ENCODE peak calls at places on chromosomes 4 and X, in four cellular contexts. One of them, this sample, is unnamed.
A peak's percentile ranks its signal among the peaks of the same experiment; 100 is the strongest.

GRCh38 chr4:122252584-122252983 is 100.5 kb downstream of the BLTP1 start:
- DNase-seq in cardiac fibroblast: no peak
- DNase-seq in lower lobe of right lung: no peak
- DNase-seq in body of pancreas: no peak
- DNase-seq in this sample: no peak

GRCh38 chr4:1720163-1720983 is 750 bp downstream of the TMEM129 start:
- DNase-seq in lower lobe of right lung: peak; percentile 72
- DNase-seq in cardiac fibroblast: peak; percentile 49
- DNase-seq in body of pancreas: peak; percentile 54
- DNase-seq in this sample: no peak

GRCh38 chr4:138452823-138453222 is 210.7 kb upstream of the SLC7A11 start:
- DNase-seq in lower lobe of right lung: no peak
- DNase-seq in cardiac fibroblast: no peak
- DNase-seq in body of pancreas: no peak
- DNase-seq in this sample: no peak

GRCh38 chr4:15003441-15003890 is 1.2 kb downstream of the CPEB2 start:
- DNase-seq in body of pancreas: peak; percentile 68
- DNase-seq in lower lobe of right lung: peak; percentile 79
- DNase-seq in cardiac fibroblast: peak; percentile 52
- DNase-seq in this sample: no peak

GRCh38 chrX:97524997-97525396 is 641.3 kb downstream of the RPA4 start:
- DNase-seq in body of pancreas: no peak
- DNase-seq in cardiac fibroblast: no peak
- DNase-seq in lower lobe of right lung: no peak
- DNase-seq in this sample: no peak

GRCh38 chrX:13673016-13673415 is 15.9 kb upstream of the RAB9A start:
- DNase-seq in body of pancreas: no peak
- DNase-seq in cardiac fibroblast: no peak
- DNase-seq in lower lobe of right lung: no peak
- DNase-seq in this sample: no peak

GRCh38 chrX:109855501-109855900 is 122.4 kb upstream of the ACSL4 start:
- DNase-seq in cardiac fibroblast: no peak
- DNase-seq in body of pancreas: no peak
- DNase-seq in lower lobe of right lung: no peak
- DNase-seq in this sample: no peak

GRCh38 chrX:79065696-79066095 is 78.8 kb upstream of the GPR174 start:
- DNase-seq in lower lobe of right lung: no peak
- DNase-seq in cardiac fibroblast: no peak
- DNase-seq in body of pancreas: no peak
- DNase-seq in this sample: no peak

GRCh38 chr4:141077611-141078225 is 55.6 kb downstream of the RNF150 start:
- DNase-seq in lower lobe of right lung: no peak
- DNase-seq in body of pancreas: no peak
- DNase-seq in cardiac fibroblast: no peak
- DNase-seq in this sample: no peak

GRCh38 chr4:168614316-168615057 is 117.6 kb downstream of the PALLD start:
- DNase-seq in lower lobe of right lung: no peak
- DNase-seq in cardiac fibroblast: no peak
- DNase-seq in body of pancreas: no peak
- DNase-seq in this sample: no peak

GRCh38 chrX:19585370-19586082 is 70.2 kb upstream of the MAP3K15 start:
- DNase-seq in cardiac fibroblast: no peak
- DNase-seq in body of pancreas: no peak
- DNase-seq in lower lobe of right lung: no peak
- DNase-seq in this sample: no peak

GRCh38 chr4:71267244-71267643 is 71.6 kb upstream of the SLC4A4 start:
- DNase-seq in body of pancreas: no peak
- DNase-seq in lower lobe of right lung: no peak
- DNase-seq in cardiac fibroblast: no peak
- DNase-seq in this sample: no peak

GRCh38 chr4:140071806-140072205 is 82.2 kb downstream of the MAML3 start:
- DNase-seq in lower lobe of right lung: no peak
- DNase-seq in cardiac fibroblast: peak; percentile 94
- DNase-seq in body of pancreas: peak; percentile 60
- DNase-seq in this sample: peak; percentile 98

GRCh38 chr4:186483656-186484055 is 71.7 kb downstream of the MTNR1A start:
- DNase-seq in cardiac fibroblast: no peak
- DNase-seq in lower lobe of right lung: no peak
- DNase-seq in body of pancreas: no peak
- DNase-seq in this sample: no peak

GRCh38 chr4:147492761-147493160 is 11.9 kb downstream of the EDNRA start:
- DNase-seq in lower lobe of right lung: no peak
- DNase-seq in body of pancreas: no peak
- DNase-seq in cardiac fibroblast: peak; percentile 88
- DNase-seq in this sample: peak; percentile 92

GRCh38 chr4:55080174-55080865 is 45.1 kb downstream of the KDR start:
- DNase-seq in cardiac fibroblast: peak; percentile 46
- DNase-seq in lower lobe of right lung: no peak
- DNase-seq in body of pancreas: no peak
- DNase-seq in this sample: peak; percentile 54

GRCh38 chr4:10074076-10074766 is 42.4 kb downstream of the WDR1 start:
- DNase-seq in cardiac fibroblast: no peak
- DNase-seq in body of pancreas: no peak
- DNase-seq in lower lobe of right lung: no peak
- DNase-seq in this sample: no peak

GRCh38 chr4:182126567-182126966 is 116.6 kb upstream of the TENM3 start:
- DNase-seq in body of pancreas: no peak
- DNase-seq in cardiac fibroblast: no peak
- DNase-seq in lower lobe of right lung: no peak
- DNase-seq in this sample: no peak

GRCh38 chrX:55451990-55452824 is at the start of gene MAGEH1:
- DNase-seq in lower lobe of right lung: peak; percentile 87
- DNase-seq in body of pancreas: peak; percentile 85
- DNase-seq in cardiac fibroblast: peak; percentile 84
- DNase-seq in this sample: peak; percentile 53

GRCh38 chr4:182827981-182828677 is 89.1 kb downstream of the DCTD start:
- DNase-seq in body of pancreas: no peak
- DNase-seq in cardiac fibroblast: no peak
- DNase-seq in lower lobe of right lung: no peak
- DNase-seq in this sample: no peak

GRCh38 chrX:109918753-109919152 is 84.2 kb upstream of the TMEM164 start:
- DNase-seq in lower lobe of right lung: no peak
- DNase-seq in body of pancreas: no peak
- DNase-seq in cardiac fibroblast: no peak
- DNase-seq in this sample: no peak

DNA sequence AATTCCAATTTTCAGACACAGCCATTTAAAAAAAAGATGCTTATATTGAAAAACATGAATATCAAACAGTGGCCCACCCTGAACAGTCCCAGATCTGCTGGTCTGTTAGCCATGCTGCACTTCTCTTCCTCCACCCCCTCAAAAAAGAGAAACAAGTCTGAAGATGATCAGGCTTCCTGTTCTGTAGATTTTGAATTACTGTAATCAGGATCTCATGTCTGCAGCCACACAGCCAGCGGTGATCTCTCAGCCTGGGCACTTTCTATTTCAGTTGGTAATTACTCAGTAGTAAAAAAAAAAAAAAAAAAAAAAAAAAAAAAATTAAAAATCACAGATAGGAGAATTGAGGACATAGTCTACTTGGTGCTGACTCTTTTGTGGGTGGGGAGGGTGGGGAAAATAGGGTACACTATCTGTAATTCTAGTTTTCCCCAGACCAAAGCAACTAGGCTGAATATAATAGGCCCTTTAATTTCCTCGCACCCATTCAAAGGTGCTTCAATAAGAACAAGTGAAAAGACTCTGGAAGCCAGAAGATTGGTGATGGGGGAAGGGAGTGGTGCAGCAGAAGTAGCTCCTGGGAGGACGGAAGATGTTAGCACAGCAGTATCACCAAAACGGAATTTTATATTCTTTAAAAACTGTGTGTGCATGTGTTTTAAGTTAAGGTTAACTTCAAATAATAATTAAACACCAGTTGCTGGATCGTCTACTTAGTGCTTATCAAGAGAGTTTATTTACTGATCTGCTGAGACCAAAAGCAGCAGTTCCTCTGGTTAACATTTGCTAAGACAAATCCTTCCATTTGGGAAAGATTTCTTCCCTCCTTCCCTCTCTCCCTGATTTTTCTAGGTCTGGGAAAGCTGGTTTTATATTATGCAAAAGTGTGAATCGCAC is 47.1 kb downstream of the SPRY1 start:
- DNase-seq in cardiac fibroblast: peak; percentile 42
- DNase-seq in lower lobe of right lung: peak; percentile 55
- DNase-seq in body of pancreas: peak; percentile 43
- DNase-seq in this sample: no peak
- H3K4me3 ChIP-seq in cardiac fibroblast: no peak overlapping the region
- H3K4me3 ChIP-seq in lower lobe of right lung: peak overlapping the region; percentile 7
- H3K4me3 ChIP-seq in body of pancreas: no peak overlapping the region
- H3K4me3 ChIP-seq in this sample: no peak overlapping the region

GRCh38 chr4:87978656-87979055 is 3.1 kb downstream of the SPP1 start:
- DNase-seq in cardiac fibroblast: no peak
- DNase-seq in lower lobe of right lung: no peak
- DNase-seq in body of pancreas: no peak
- DNase-seq in this sample: no peak
- H3K4me3 ChIP-seq in cardiac fibroblast: no peak overlapping the region
- H3K4me3 ChIP-seq in lower lobe of right lung: no peak overlapping the region
- H3K4me3 ChIP-seq in body of pancreas: no peak overlapping the region
- H3K4me3 ChIP-seq in this sample: no peak overlapping the region

DNA sequence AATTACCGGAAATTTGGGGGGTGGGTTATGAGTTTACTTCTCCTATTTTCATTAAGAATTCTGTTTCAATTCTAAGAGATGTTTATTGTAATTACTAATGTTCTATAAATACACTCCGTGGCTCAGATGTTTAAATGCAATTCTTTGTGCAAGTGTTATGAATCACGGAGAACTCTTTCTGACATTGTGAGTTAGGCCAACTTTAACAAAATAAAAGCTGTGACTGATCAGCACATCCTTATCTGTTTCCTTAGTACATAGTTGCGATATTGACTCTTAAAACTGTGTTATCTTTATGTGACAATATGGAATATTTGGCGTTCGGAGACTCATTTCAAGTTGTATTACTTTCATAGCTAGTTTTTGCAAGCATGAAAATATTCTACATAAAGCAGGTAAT is 902 bp downstream of the KLHL4 start:
- DNase-seq in cardiac fibroblast: peak; percentile 7
- DNase-seq in body of pancreas: no peak
- DNase-seq in lower lobe of right lung: no peak
- DNase-seq in this sample: no peak
- H3K4me3 ChIP-seq in cardiac fibroblast: peak overlapping the region; percentile 48
- H3K4me3 ChIP-seq in body of pancreas: no peak overlapping the region
- H3K4me3 ChIP-seq in lower lobe of right lung: peak overlapping the region; percentile 29
- H3K4me3 ChIP-seq in this sample: peak overlapping the region; percentile 52

GRCh38 chr4:99180367-99181169 is 36.5 kb upstream of the ADH4 start:
- DNase-seq in cardiac fibroblast: peak; percentile 70
- DNase-seq in lower lobe of right lung: no peak
- DNase-seq in body of pancreas: peak; percentile 36
- DNase-seq in this sample: peak; percentile 72
- H3K4me3 ChIP-seq in cardiac fibroblast: no peak overlapping the region
- H3K4me3 ChIP-seq in lower lobe of right lung: no peak overlapping the region
- H3K4me3 ChIP-seq in body of pancreas: no peak overlapping the region
- H3K4me3 ChIP-seq in this sample: no peak overlapping the region

GRCh38 chrX:111511477-111511876 is at the start of gene SERTM2:
- DNase-seq in body of pancreas: no peak
- DNase-seq in lower lobe of right lung: no peak
- DNase-seq in cardiac fibroblast: peak; percentile 29
- DNase-seq in this sample: no peak
- H3K4me3 ChIP-seq in body of pancreas: no peak within 1 kb of the TSS
- H3K4me3 ChIP-seq in lower lobe of right lung: no peak within 1 kb of the TSS
- H3K4me3 ChIP-seq in cardiac fibroblast: no peak within 1 kb of the TSS
- H3K4me3 ChIP-seq in this sample: no peak within 1 kb of the TSS

DNA sequence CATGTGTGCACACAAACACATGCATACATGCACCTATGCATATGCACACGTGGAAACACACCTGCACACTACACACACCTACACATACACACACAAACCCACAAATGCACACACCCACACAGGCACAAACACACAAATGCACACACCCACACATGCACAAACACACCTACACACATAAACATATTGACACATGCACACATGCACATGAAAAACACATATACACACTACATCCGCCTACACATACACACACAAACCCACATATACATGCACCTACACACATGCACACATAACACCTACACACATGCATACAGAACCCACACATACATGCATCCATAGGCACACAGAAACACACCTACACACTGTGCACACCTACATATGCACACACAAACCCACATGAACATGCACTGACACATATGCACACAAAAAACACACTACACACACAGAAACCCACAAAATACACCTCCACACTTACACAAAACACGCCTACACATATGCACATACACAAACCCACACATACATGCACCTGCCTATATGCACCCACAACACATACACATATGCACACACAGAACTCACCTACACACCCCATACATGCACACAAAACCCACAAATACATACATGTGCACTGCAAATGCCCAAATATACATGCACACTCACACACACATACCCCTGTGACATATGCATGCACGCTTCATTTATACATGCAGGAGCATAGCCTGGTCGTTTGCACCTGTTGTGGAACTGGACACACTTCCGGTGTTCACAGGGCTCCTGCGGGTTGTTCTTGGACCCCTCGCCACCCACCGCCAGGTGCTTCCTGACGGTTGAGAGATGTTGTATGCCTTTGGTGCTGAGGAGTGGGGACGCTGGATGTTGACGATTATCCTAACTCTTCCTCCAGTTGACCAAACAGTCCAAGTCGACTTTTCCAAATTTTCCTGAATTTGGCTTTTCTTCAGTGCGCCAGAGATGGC is 22.1 kb downstream of the CD99 start:
- DNase-seq in lower lobe of right lung: no peak
- DNase-seq in body of pancreas: no peak
- DNase-seq in cardiac fibroblast: no peak
- DNase-seq in this sample: no peak
- H3K4me3 ChIP-seq in lower lobe of right lung: no peak overlapping the region
- H3K4me3 ChIP-seq in body of pancreas: no peak overlapping the region
- H3K4me3 ChIP-seq in cardiac fibroblast: no peak overlapping the region
- H3K4me3 ChIP-seq in this sample: no peak overlapping the region

This sample was measured in skeletal muscle cell.